ENCODE peak calls at places on chromosome 14, in eight cellular contexts. One of them, this sample, is unnamed. For H3K9me3 and H3K36me3, the result is how much of the 10 kb centered on the place peaks cover.

GRCh38 chr14:86533834-86534233 is 1003.9 kb downstream of the FLRT2 start:
- DNase-seq in ovary: no peak
- DNase-seq in cardiac muscle cell: no peak
- DNase-seq in heart left ventricle: no peak
- DNase-seq in psoas muscle: no peak
- DNase-seq in suprapubic skin: no peak
- DNase-seq in lower lobe of right lung: no peak
- DNase-seq in stomach: no peak
- DNase-seq in this sample: no peak

GRCh38 chr14:65428691-65429090 is 16.2 kb downstream of the FUT8 start:
- DNase-seq in ovary: no peak
- DNase-seq in cardiac muscle cell: no peak
- DNase-seq in heart left ventricle: no peak
- DNase-seq in psoas muscle: no peak
- DNase-seq in suprapubic skin: no peak
- DNase-seq in lower lobe of right lung: no peak
- DNase-seq in stomach: no peak
- DNase-seq in this sample: no peak

GRCh38 chr14:96901227-96901626 is 104.0 kb downstream of the VRK1 start:
- DNase-seq in ovary: no peak
- DNase-seq in cardiac muscle cell: no peak
- DNase-seq in heart left ventricle: no peak
- DNase-seq in psoas muscle: no peak
- DNase-seq in suprapubic skin: no peak
- DNase-seq in lower lobe of right lung: no peak
- DNase-seq in stomach: no peak
- DNase-seq in this sample: no peak

GRCh38 chr14:99566009-99566389 is 38.0 kb downstream of the CCDC85C start:
- DNase-seq in ovary: no peak
- DNase-seq in cardiac muscle cell: no peak
- DNase-seq in heart left ventricle: no peak
- DNase-seq in psoas muscle: no peak
- DNase-seq in suprapubic skin: no peak
- DNase-seq in lower lobe of right lung: no peak
- DNase-seq in stomach: peak
- DNase-seq in this sample: peak

GRCh38 chr14:75720828-75721227 is 59.8 kb downstream of the TTLL5 start:
- DNase-seq in ovary: peak
- DNase-seq in cardiac muscle cell: peak
- DNase-seq in heart left ventricle: no peak
- DNase-seq in psoas muscle: peak
- DNase-seq in suprapubic skin: no peak
- DNase-seq in lower lobe of right lung: no peak
- DNase-seq in stomach: peak
- DNase-seq in this sample: no peak

GRCh38 chr14:22822619-22823551 is 6.8 kb upstream of the MRPL52 start:
- DNase-seq in ovary: peak
- DNase-seq in cardiac muscle cell: peak
- DNase-seq in heart left ventricle: peak
- DNase-seq in psoas muscle: peak
- DNase-seq in suprapubic skin: peak
- DNase-seq in lower lobe of right lung: peak
- DNase-seq in stomach: peak
- DNase-seq in this sample: no peak

GRCh38 chr14:99774526-99775307 is 18.5 kb upstream of the EML1 start:
- DNase-seq in ovary: peak
- DNase-seq in cardiac muscle cell: no peak
- DNase-seq in heart left ventricle: no peak
- DNase-seq in psoas muscle: no peak
- DNase-seq in suprapubic skin: no peak
- DNase-seq in lower lobe of right lung: no peak
- DNase-seq in stomach: peak
- DNase-seq in this sample: no peak

GRCh38 chr14:77140937-77141591 is 527 bp downstream of the ZDHHC22 start:
- DNase-seq in ovary: no peak
- DNase-seq in cardiac muscle cell: peak
- DNase-seq in heart left ventricle: no peak
- DNase-seq in psoas muscle: no peak
- DNase-seq in suprapubic skin: no peak
- DNase-seq in lower lobe of right lung: no peak
- DNase-seq in stomach: no peak
- DNase-seq in this sample: peak

GRCh38 chr14:21039585-21040369 is 2.4 kb upstream of the RNASE7 start:
- DNase-seq in ovary: peak
- DNase-seq in cardiac muscle cell: peak
- DNase-seq in heart left ventricle: no peak
- DNase-seq in psoas muscle: peak
- DNase-seq in suprapubic skin: no peak
- DNase-seq in lower lobe of right lung: no peak
- DNase-seq in stomach: peak
- DNase-seq in this sample: peak

GRCh38 chr14:44712095-44712822 is 205.2 kb upstream of the FSCB start:
- DNase-seq in ovary: no peak
- DNase-seq in cardiac muscle cell: peak
- DNase-seq in heart left ventricle: no peak
- DNase-seq in psoas muscle: no peak
- DNase-seq in suprapubic skin: no peak
- DNase-seq in lower lobe of right lung: peak
- DNase-seq in stomach: no peak
- DNase-seq in this sample: no peak

GRCh38 chr14:77186911-77187648 is 5.5 kb downstream of the TMEM63C start:
- DNase-seq in ovary: peak
- DNase-seq in cardiac muscle cell: peak
- DNase-seq in heart left ventricle: no peak
- DNase-seq in psoas muscle: no peak
- DNase-seq in suprapubic skin: no peak
- DNase-seq in lower lobe of right lung: no peak
- DNase-seq in stomach: peak
- DNase-seq in this sample: peak

GRCh38 chr14:58444627-58445026 is 17.1 kb downstream of the KIAA0586 start:
- DNase-seq in ovary: no peak
- DNase-seq in cardiac muscle cell: no peak
- DNase-seq in heart left ventricle: no peak
- DNase-seq in psoas muscle: no peak
- DNase-seq in suprapubic skin: no peak
- DNase-seq in lower lobe of right lung: no peak
- DNase-seq in stomach: no peak
- DNase-seq in this sample: no peak

GRCh38 chr14:24130717-24131548 is 474 bp downstream of the FITM1 start:
- DNase-seq in ovary: peak
- DNase-seq in cardiac muscle cell: peak
- DNase-seq in heart left ventricle: peak
- DNase-seq in psoas muscle: peak
- DNase-seq in suprapubic skin: no peak
- DNase-seq in lower lobe of right lung: no peak
- DNase-seq in stomach: no peak
- DNase-seq in this sample: no peak
- H3K9me3 ChIP-seq in ovary: under half
- H3K9me3 ChIP-seq in cardiac muscle cell: under half
- H3K9me3 ChIP-seq in heart left ventricle: under half
- H3K9me3 ChIP-seq in psoas muscle: under half
- H3K9me3 ChIP-seq in suprapubic skin: under half
- H3K9me3 ChIP-seq in lower lobe of right lung: under half
- H3K9me3 ChIP-seq in stomach: under half
- H3K9me3 ChIP-seq in this sample: under half

GRCh38 chr14:52716160-52716559 is 9.2 kb downstream of the PSMC6 start:
- DNase-seq in ovary: no peak
- DNase-seq in cardiac muscle cell: no peak
- DNase-seq in heart left ventricle: no peak
- DNase-seq in psoas muscle: no peak
- DNase-seq in suprapubic skin: no peak
- DNase-seq in lower lobe of right lung: no peak
- DNase-seq in stomach: no peak
- DNase-seq in this sample: no peak

GRCh38 chr14:52706286-52706685 is 714 bp upstream of the PSMC6 start:
- DNase-seq in ovary: no peak
- DNase-seq in cardiac muscle cell: no peak
- DNase-seq in heart left ventricle: no peak
- DNase-seq in psoas muscle: no peak
- DNase-seq in suprapubic skin: no peak
- DNase-seq in lower lobe of right lung: no peak
- DNase-seq in stomach: no peak
- DNase-seq in this sample: no peak

GRCh38 chr14:52706724-52707706 is at the start of gene PSMC6:
- DNase-seq in ovary: peak
- DNase-seq in cardiac muscle cell: peak
- DNase-seq in heart left ventricle: peak
- DNase-seq in psoas muscle: peak
- DNase-seq in suprapubic skin: peak
- DNase-seq in lower lobe of right lung: peak
- DNase-seq in stomach: peak
- DNase-seq in this sample: peak

DNA sequence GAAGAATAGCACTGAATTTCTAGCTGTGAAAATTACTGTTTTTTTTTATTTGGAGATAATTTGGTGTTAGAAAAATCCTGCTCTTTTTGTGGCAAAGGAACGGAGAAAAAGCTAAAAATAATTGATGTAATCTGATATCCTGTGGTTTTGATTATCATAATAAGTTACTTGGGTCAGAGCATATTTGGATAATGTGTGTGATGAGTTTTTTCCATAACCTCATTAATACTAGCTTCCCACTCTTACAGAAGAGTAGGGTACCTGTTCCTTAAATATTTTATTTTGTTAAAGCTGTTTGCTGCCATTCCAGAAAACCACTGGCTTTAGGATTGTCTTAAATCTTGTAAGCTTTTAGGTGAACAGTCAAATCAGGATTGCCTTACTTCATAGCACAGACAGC is 4.7 kb downstream of the PSMC6 start:
- DNase-seq in ovary: no peak
- DNase-seq in cardiac muscle cell: no peak
- DNase-seq in heart left ventricle: no peak
- DNase-seq in psoas muscle: no peak
- DNase-seq in suprapubic skin: no peak
- DNase-seq in lower lobe of right lung: no peak
- DNase-seq in stomach: no peak
- DNase-seq in this sample: no peak
- H3K36me3 ChIP-seq in ovary: under half
- H3K36me3 ChIP-seq in cardiac muscle cell: half or more
- H3K36me3 ChIP-seq in heart left ventricle: half or more
- H3K36me3 ChIP-seq in psoas muscle: half or more
- H3K36me3 ChIP-seq in suprapubic skin: half or more
- H3K36me3 ChIP-seq in lower lobe of right lung: half or more
- H3K36me3 ChIP-seq in stomach: half or more
- H3K36me3 ChIP-seq in this sample: half or more

GRCh38 chr14:105858676-105859025 is 332.3 kb downstream of the TMEM121 start:
- DNase-seq in ovary: peak
- DNase-seq in cardiac muscle cell: no peak
- DNase-seq in heart left ventricle: peak
- DNase-seq in psoas muscle: peak
- DNase-seq in suprapubic skin: no peak
- DNase-seq in lower lobe of right lung: peak
- DNase-seq in stomach: no peak
- DNase-seq in this sample: no peak

GRCh38 chr14:105856676-105857222 is 330.4 kb downstream of the TMEM121 start:
- DNase-seq in ovary: no peak
- DNase-seq in cardiac muscle cell: no peak
- DNase-seq in heart left ventricle: no peak
- DNase-seq in psoas muscle: no peak
- DNase-seq in suprapubic skin: no peak
- DNase-seq in lower lobe of right lung: no peak
- DNase-seq in stomach: no peak
- DNase-seq in this sample: no peak

GRCh38 chr14:105859717-105860614 is 333.6 kb downstream of the TMEM121 start:
- DNase-seq in ovary: peak
- DNase-seq in cardiac muscle cell: no peak
- DNase-seq in heart left ventricle: peak
- DNase-seq in psoas muscle: peak
- DNase-seq in suprapubic skin: peak
- DNase-seq in lower lobe of right lung: peak
- DNase-seq in stomach: peak
- DNase-seq in this sample: no peak

GRCh38 chr14:105857223-105857815 is 330.9 kb downstream of the TMEM121 start:
- DNase-seq in ovary: peak
- DNase-seq in cardiac muscle cell: no peak
- DNase-seq in heart left ventricle: peak
- DNase-seq in psoas muscle: peak
- DNase-seq in suprapubic skin: peak
- DNase-seq in lower lobe of right lung: peak
- DNase-seq in stomach: no peak
- DNase-seq in this sample: no peak

DNA sequence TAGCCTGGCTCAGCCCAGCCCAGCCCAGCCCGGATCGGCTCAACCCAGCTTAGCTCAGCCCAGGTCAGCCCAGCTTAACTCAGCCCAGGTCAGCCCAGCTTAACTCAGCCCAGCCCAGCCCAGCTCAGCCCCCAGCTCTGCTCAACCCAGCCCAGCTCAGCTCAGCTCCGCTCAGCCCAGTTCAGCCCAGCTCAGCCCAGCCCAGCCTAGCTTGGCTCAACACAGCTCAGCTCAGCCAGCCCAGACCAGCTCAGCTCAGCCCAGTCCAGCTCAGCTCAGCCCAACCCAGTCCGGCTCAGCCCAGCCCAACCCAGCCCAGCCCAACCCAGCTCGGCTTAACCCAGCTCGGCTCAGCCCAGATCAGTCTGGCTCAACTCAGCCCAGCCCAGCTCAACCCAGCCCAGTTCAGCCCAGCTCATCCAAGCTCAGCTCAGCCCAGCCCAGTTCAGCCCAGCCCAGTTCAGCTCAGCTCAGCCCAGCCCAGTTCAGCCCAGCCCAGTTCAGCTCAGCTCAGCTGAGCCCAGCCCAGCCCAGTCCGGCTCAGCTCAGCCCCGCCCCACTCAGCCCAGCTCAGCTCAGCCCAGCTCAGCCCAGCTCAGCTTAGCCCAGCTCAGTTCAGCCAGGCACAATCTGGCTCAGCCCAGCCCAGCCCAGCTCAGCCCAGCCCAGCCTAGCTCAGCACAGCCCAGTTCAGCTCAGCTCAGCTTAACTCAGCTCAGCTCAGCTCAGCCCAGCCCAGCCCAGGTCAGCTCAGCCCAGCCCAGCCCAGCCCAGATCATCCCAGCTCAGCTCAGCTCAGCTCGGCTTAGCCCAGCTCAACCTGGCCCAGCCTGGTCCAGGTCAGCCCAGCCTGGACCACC is 331.7 kb downstream of the TMEM121 start:
- DNase-seq in ovary: peak
- DNase-seq in cardiac muscle cell: no peak
- DNase-seq in heart left ventricle: peak
- DNase-seq in psoas muscle: peak
- DNase-seq in suprapubic skin: peak
- DNase-seq in lower lobe of right lung: peak
- DNase-seq in stomach: no peak
- DNase-seq in this sample: no peak
- H3K9me3 ChIP-seq in ovary: under half
- H3K9me3 ChIP-seq in cardiac muscle cell: under half
- H3K9me3 ChIP-seq in heart left ventricle: under half
- H3K9me3 ChIP-seq in psoas muscle: under half
- H3K9me3 ChIP-seq in suprapubic skin: under half
- H3K9me3 ChIP-seq in lower lobe of right lung: under half
- H3K9me3 ChIP-seq in stomach: under half
- H3K9me3 ChIP-seq in this sample: under half

DNA sequence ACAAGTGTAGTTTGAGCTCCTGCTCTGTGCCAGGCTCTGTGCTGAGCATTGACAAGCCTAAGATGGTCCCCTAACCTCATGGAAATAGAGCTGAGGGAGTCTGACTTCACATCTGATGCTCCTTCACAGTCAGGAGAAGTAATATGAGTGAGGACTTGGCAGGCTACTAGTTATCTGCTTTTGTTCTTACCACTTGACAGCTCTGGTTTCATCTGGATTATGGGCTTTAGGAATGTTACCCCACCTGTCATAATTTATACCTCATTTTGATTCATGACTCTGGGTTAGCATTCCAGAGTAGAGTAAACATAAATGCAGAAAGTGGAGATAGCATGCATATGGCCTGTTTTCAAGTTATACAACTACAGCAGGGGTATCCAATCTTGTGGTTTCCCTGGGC is 40.5 kb downstream of the ATP6V1D start:
- DNase-seq in ovary: no peak
- DNase-seq in cardiac muscle cell: no peak
- DNase-seq in heart left ventricle: no peak
- DNase-seq in psoas muscle: no peak
- DNase-seq in suprapubic skin: no peak
- DNase-seq in lower lobe of right lung: no peak
- DNase-seq in stomach: no peak
- DNase-seq in this sample: no peak
- H3K36me3 ChIP-seq in ovary: under half
- H3K36me3 ChIP-seq in cardiac muscle cell: half or more
- H3K36me3 ChIP-seq in heart left ventricle: half or more
- H3K36me3 ChIP-seq in psoas muscle: half or more
- H3K36me3 ChIP-seq in suprapubic skin: half or more
- H3K36me3 ChIP-seq in lower lobe of right lung: half or more
- H3K36me3 ChIP-seq in stomach: under half
- H3K36me3 ChIP-seq in this sample: under half